ENCODE peak calls at places on chromosomes 7 and 10, in seven cellular contexts. C is transverse colon, H is suprapubic skin, I is heart left ventricle, W is adrenal gland, G is stomach, S is NB4. N is an unnamed sample.

GRCh38 chr7:133139350-133139749 is 57.5 kb upstream of the CHCHD3 start:
- DNase-seq in C (no peak), H (no peak), I (no peak), W (peak), G (no peak), S (peak), N (no peak)

GRCh38 chr7:29193316-29194205 is 1.0 kb upstream of the CHN2 start:
- DNase-seq in C (no peak), H (no peak), I (no peak), W (peak), G (no peak), S (no peak), N (peak)

GRCh38 chr10:44981172-44982113 is 2.8 kb upstream of the DEPP1 start:
- DNase-seq in C (no peak), H (no peak), I (peak), W (no peak), G (no peak), S (peak), N (no peak)

GRCh38 chr10:77560052-77560451 is 77.6 kb downstream of the KCNMA1 start:
- DNase-seq in C (no peak), H (peak), I (no peak), W (no peak), G (no peak), S (no peak), N (no peak)

GRCh38 chr7:23894891-23895569 is 185.0 kb downstream of the STK31 start:
- DNase-seq in C (no peak), H (no peak), I (no peak), W (no peak), G (no peak), S (no peak), N (no peak)

GRCh38 chr7:28709756-28710155 is 248.4 kb downstream of the TRIL start:
- DNase-seq in C (no peak), H (no peak), I (no peak), W (no peak), G (no peak), S (no peak), N (no peak)

GRCh38 chr10:103542764-103543616 is 49.5 kb downstream of the NEURL1 start:
- DNase-seq in C (peak), H (peak), I (no peak), W (no peak), G (peak), S (peak), N (peak)

GRCh38 chr10:33122014-33122788 is 164.2 kb upstream of the ITGB1 start:
- DNase-seq in C (no peak), H (no peak), I (no peak), W (no peak), G (peak), S (no peak), N (peak)

GRCh38 chr7:40380111-40380510 is 245.3 kb downstream of the SUGCT start:
- DNase-seq in C (no peak), H (no peak), I (no peak), W (no peak), G (no peak), S (no peak), N (no peak)

GRCh38 chr10:28431139-28431538 is 101.8 kb upstream of the WAC start:
- DNase-seq in C (no peak), H (no peak), I (no peak), W (no peak), G (no peak), S (no peak), N (no peak)

GRCh38 chr7:144622751-144623150 is 213.1 kb downstream of the TPK1 start:
- DNase-seq in C (no peak), H (no peak), I (no peak), W (no peak), G (no peak), S (no peak), N (no peak)

GRCh38 chr7:45237788-45238461 is 80.3 kb downstream of the RAMP3 start:
- DNase-seq in C (no peak), H (no peak), I (no peak), W (no peak), G (no peak), S (no peak), N (no peak)

GRCh38 chr10:132810141-132810806 is 24.3 kb upstream of the NKX6-2 start:
- DNase-seq in C (no peak), H (peak), I (peak), W (no peak), G (peak), S (no peak), N (no peak)

GRCh38 chr10:30529373-30529998 is 95.5 kb downstream of the MAP3K8 start:
- DNase-seq in C (peak), H (peak), I (peak), W (peak), G (peak), S (peak), N (peak)

GRCh38 chr10:95881316-95881715 is 26.5 kb upstream of the CC2D2B start:
- DNase-seq in C (no peak), H (no peak), I (no peak), W (no peak), G (no peak), S (no peak), N (no peak)

GRCh38 chr10:132248455-132249231 is 59.1 kb downstream of the STK32C start:
- DNase-seq in C (peak), H (no peak), I (no peak), W (peak), G (peak), S (no peak), N (peak)

GRCh38 chr7:16479587-16479986 is 14.0 kb upstream of the SOSTDC1 start:
- DNase-seq in C (peak), H (no peak), I (no peak), W (no peak), G (no peak), S (no peak), N (no peak)

GRCh38 chr10:75281980-75282379 is 46.2 kb upstream of the COMTD1 start:
- DNase-seq in C (no peak), H (no peak), I (no peak), W (peak), G (no peak), S (no peak), N (no peak)

GRCh38 chr10:75272896-75273295 is 37.1 kb upstream of the COMTD1 start:
- DNase-seq in C (no peak), H (no peak), I (no peak), W (no peak), G (peak), S (no peak), N (no peak)

GRCh38 chr10:75276029-75276872 is 40.5 kb upstream of the COMTD1 start:
- DNase-seq in C (no peak), H (no peak), I (no peak), W (no peak), G (peak), S (no peak), N (peak)
- TF ChIP-seq POLR2A in C (peak), H (no peak), I (no peak), W (no peak), G (no peak), S (no peak), N (no peak)

DNA sequence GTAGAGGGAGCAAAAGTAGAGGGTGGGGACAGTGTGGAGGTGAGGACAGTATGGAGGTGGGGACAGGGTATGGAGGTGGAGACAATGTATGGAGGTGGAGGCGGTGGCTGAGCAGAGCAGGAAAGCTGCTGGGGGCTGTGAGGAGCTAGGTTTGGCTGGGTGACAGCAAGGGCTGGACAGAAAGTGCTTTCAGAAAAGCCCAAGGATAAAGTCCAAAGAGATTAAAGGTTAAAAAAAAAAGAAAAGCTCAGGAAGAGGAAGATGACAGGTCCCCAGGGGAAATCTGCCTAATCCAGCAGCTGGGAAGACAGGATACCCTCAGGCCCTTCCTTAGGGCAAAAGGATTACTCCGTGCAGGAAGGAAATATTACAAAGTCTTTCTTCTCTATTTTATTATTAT is 32.1 kb upstream of the PFKFB3 start:
- DNase-seq in C (peak), H (no peak), I (peak), W (no peak), G (no peak), S (no peak), N (no peak)
- TF ChIP-seq POLR2A in C (no peak), H (no peak), I (no peak), W (no peak), G (no peak), S (no peak), N (no peak)

DNA sequence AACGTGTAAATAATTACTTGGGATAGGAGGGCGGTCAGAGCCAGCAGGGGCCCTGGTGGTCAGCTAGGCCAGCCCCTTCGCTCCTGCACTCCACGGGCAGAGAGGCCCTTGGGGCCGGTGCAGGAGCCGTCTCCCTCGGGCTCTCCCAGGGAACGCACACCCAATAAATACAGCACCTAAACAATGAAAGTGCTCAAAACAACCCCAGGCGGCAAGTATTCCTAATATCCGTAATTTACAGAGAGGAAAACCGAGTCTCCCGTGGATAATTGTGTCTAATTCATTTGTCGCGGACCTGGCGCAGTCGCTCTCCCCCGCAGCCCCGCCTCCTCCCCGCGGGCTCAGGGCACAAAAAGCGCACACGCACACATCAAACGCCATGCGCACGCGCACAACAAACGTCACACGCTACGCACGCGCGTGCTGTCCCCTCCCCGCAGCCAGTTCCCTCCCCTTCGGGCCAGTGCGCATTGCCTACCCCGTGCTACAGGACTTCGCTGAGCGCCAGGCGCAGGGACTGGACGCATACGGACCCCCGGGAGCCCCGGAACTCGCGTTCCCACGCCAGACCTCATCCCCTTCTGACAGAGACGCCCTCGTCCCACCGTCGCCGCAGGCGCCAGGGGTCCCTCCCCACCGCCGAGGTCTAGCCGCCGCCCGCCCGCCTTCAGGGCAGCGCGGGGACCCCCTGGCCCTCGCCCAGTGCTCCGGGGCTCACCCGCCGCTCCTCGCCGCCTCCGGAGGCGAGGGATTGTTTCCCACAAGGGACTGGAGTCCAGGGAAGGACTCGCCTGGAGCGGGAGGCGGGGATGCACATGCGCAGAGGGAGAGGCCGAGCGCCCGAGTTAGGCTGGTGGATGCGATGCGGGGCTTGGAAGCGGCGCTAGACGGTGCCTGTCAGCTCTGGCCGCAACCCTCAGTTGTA is at the start of gene ZNF248:
- DNase-seq in C (peak), H (peak), I (peak), W (peak), G (peak), S (peak), N (peak)
- TF ChIP-seq POLR2A in C (peak), H (peak), I (peak), W (peak), G (peak), S (peak), N (peak)

DNA sequence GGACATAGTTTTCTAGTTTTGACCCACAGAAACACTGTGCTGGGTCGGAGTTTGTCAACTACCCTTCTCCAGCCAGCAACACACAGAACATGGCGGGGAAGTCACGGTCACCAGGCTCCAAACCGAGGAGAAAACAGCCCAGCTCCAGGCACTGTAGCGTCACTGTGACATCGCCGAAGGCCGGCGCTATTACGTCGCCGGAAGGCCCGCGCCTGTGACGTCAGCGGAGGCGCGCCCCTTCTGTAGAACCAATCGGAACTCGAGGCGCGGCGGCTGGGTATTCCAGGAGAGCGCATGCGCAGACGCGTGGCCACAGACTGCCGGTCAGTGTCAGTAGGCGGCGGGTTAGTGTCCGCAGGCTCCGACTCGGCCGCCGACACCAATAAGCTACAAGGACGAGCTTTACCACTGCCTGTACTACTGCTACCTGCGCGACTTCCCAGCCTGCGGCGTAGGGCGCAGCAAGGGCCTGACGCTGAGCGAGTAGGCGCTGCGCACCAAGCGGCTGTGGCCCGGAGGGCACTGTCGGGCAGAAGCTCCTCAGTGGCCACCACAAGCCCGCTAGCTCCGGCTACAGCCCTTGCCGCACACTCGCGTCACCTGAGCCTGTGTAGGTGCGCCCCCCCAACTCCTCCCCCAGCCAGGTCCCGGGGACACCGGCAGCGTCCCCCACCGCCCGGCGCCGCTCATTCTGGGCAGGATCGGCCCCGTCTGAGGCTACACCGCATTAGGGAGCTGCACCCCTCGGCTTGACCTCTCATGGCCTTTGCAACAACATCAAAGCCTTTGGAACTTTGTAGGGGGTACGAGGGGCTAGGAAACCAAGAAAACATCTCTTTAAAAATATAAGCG is 35.1 kb upstream of the SRRM3 start:
- DNase-seq in C (peak), H (peak), I (peak), W (peak), G (peak), S (peak), N (peak)
- TF ChIP-seq POLR2A in C (peak), H (peak), I (peak), W (peak), G (peak), S (peak), N (no peak)

GRCh38 chr10:5947471-5948207 is 29.7 kb downstream of the IL15RA start:
- DNase-seq in C (no peak), H (no peak), I (no peak), W (no peak), G (no peak), S (no peak), N (no peak)

GRCh38 chr10:5946786-5947185 is 30.6 kb downstream of the IL15RA start:
- DNase-seq in C (no peak), H (no peak), I (no peak), W (no peak), G (no peak), S (no peak), N (no peak)

GRCh38 chr10:5944389-5945202 is 32.7 kb downstream of the IL15RA start:
- DNase-seq in C (peak), H (peak), I (peak), W (peak), G (peak), S (no peak), N (peak)

GRCh38 chr10:5945203-5945534 is 32.2 kb downstream of the IL15RA start:
- DNase-seq in C (no peak), H (no peak), I (no peak), W (no peak), G (no peak), S (no peak), N (no peak)

DNA sequence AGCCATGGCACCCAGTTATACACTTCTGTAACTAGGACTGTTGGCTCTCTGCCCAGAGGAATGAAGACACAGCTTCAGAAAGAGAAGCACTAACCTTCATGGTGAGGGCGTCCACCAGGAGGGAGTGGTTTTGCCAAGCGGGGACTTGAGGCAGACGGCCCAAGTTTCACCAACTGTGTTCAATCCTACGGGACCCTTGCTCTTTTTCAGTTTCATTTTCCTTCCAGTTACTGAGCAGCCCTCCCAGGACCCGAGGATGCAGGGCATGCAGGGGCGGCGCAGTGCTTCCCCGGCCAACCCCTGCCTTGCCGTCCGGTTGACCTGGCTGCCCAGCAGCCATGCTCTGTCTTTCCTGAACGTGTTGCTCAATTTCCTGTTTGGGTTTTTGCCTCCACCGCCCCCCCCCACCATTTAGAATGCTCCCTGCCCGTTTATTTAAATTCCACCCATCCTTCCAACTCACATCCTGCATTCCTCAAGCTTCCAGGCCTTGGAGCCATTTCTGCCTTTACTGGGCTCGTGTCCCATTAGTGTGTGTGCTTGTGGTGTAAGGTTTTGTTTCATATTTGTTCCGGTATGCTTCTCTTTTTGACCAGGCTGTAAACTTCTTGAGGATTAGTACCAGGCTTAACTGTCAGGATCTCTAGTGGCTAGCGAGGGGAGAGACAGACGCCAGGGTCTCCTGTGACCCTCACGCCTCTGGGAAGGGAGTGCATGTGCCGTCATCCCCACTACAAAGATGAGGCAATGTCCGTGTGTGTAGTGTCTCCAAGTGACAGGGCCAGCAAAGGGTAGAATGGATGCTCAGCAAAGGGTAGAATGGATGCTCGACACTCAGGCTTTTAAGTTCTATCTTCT is 31.6 kb downstream of the IL15RA start:
- DNase-seq in C (peak), H (no peak), I (peak), W (peak), G (peak), S (peak), N (peak)
- TF ChIP-seq POLR2A in C (peak), H (no peak), I (peak), W (no peak), G (no peak), S (no peak), N (no peak)

GRCh38 chr7:105319578-105319977 is 69.1 kb downstream of the SRPK2 start:
- DNase-seq in C (no peak), H (no peak), I (no peak), W (no peak), G (no peak), S (no peak), N (no peak)
- TF ChIP-seq POLR2A in C (no peak), H (no peak), I (no peak), W (no peak), G (no peak), S (no peak), N (no peak)

GRCh38 chr7:90595801-90596683 is at the start of gene CDK14:
- DNase-seq in C (peak), H (peak), I (peak), W (peak), G (peak), S (peak), N (peak)
- TF ChIP-seq POLR2A in C (no peak), H (no peak), I (no peak), W (no peak), G (no peak), S (no peak), N (no peak)

DNA sequence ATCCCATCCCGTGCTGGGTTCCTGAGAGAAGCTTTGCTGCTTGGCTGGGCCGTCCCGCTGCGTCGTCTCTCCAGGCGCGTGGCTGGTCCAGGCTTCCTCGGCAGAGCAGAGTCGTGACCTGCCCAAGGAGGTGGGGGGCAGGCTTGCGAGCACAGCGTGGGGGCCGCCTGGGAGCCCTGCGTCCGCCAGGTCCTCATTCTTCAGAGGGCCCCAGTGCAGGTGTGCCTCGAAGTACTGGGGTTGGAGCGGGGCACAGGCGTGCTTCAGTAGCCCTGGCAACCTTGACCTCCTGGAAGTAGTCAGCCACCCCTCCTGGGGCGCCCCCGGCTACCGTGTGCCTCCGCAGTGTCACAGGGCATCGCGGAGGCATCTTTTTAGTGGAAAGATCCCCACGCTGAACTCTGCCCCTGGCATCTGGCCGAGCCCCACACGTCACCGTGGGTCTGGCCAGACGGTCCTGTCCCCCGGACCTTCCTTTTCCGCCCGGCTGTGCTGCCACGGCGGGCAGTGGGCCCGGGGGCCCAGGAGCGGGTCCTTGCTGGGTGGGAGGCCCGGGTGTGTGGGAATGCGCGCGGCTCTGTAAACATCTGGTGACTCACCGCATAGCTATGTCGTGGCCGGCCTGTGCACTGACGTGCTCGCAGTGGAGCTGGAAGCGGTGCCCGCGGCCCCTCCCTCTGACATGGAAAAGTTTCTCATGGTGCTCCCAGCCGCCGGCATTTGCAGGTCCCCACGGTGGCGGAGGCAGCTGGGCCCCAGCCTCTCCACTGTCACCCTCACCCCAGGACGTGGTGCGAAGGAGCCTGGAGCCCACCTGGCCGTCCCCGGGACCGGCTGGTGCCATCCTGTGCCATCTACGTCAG is 6.5 kb downstream of the MAFK start:
- DNase-seq in C (peak), H (peak), I (peak), W (peak), G (peak), S (no peak), N (peak)
- TF ChIP-seq POLR2A in C (peak), H (peak), I (peak), W (peak), G (no peak), S (no peak), N (peak)